ENCODE peak calls at places on chromosomes 3 and 15, in seven cellular contexts. B, S, A, M, J, F and T are unnamed samples.

GRCh38 chr3:190514163-190515153 is 573 bp downstream of the IL1RAP start:
- DNase-seq in B (peak; percentile 63), S (no peak), A (peak; percentile 39), M (peak; percentile 65), J (no peak), F (peak; percentile 38), T (peak; percentile 69)

GRCh38 chr3:52319921-52320595 is 3.9 kb downstream of the DNAH1 start:
- DNase-seq in B (no peak), S (no peak), A (no peak), M (no peak), J (no peak), F (no peak), T (no peak)

GRCh38 chr3:191306428-191306827 is 22.8 kb upstream of the CCDC50 start:
- DNase-seq in B (no peak), S (no peak), A (no peak), M (no peak), J (no peak), F (no peak), T (no peak)

GRCh38 chr3:123048480-123049237 is 18.2 kb upstream of the PDIA5 start:
- DNase-seq in B (no peak), S (no peak), A (no peak), M (no peak), J (no peak), F (no peak), T (no peak)

GRCh38 chr15:42581272-42581730 is 5.9 kb downstream of the STARD9 start:
- DNase-seq in B (peak; percentile 58), S (peak; percentile 63), A (peak; percentile 87), M (peak; percentile 66), J (peak; percentile 57), F (peak; percentile 63), T (peak; percentile 70)

GRCh38 chr15:70323111-70323851 is 225.6 kb upstream of the TLE3 start:
- DNase-seq in B (peak; percentile 79), S (no peak), A (no peak), M (no peak), J (no peak), F (peak; percentile 25), T (peak; percentile 33)

GRCh38 chr3:5389057-5389456 is 201.6 kb downstream of the EDEM1 start:
- DNase-seq in B (no peak), S (no peak), A (no peak), M (no peak), J (no peak), F (no peak), T (no peak)

GRCh38 chr15:85595804-85596536 is 198.8 kb downstream of the KLHL25 start:
- DNase-seq in B (no peak), S (no peak), A (no peak), M (peak; percentile 17), J (no peak), F (no peak), T (no peak)

GRCh38 chr15:54045397-54045796 is 67.2 kb downstream of the UNC13C start:
- DNase-seq in B (no peak), S (no peak), A (no peak), M (no peak), J (no peak), F (no peak), T (no peak)

GRCh38 chr3:66397745-66398144 is 103.1 kb downstream of the LRIG1 start:
- DNase-seq in B (peak; percentile 67), S (no peak), A (no peak), M (peak; percentile 50), J (no peak), F (no peak), T (peak; percentile 38)

GRCh38 chr3:112734718-112735350 is 93.9 kb upstream of the CCDC80 start:
- DNase-seq in B (peak; percentile 96), S (peak; percentile 81), A (peak; percentile 69), M (peak; percentile 93), J (peak; percentile 28), F (peak; percentile 82), T (peak; percentile 88)

GRCh38 chr15:90519688-90520087 is 10.0 kb upstream of the CRTC3 start:
- DNase-seq in B (peak; percentile 58), S (no peak), A (no peak), M (peak; percentile 60), J (no peak), F (peak; percentile 49), T (peak; percentile 36)

GRCh38 chr3:14457999-14458398 is 55.6 kb downstream of the SLC6A6 start:
- DNase-seq in B (no peak), S (peak; percentile 27), A (no peak), M (no peak), J (no peak), F (no peak), T (no peak)

GRCh38 chr15:100241572-100242479 is 99.9 kb downstream of the ADAMTS17 start:
- DNase-seq in B (peak; percentile 16), S (no peak), A (no peak), M (peak; percentile 51), J (no peak), F (peak; percentile 27), T (peak; percentile 81)

GRCh38 chr15:66102563-66103292 is 150.8 kb downstream of the MEGF11 start:
- DNase-seq in B (no peak), S (no peak), A (no peak), M (no peak), J (no peak), F (no peak), T (no peak)

GRCh38 chr15:48696627-48697312 is 51.3 kb upstream of the FBN1 start:
- DNase-seq in B (peak; percentile 56), S (no peak), A (no peak), M (peak; percentile 72), J (no peak), F (peak; percentile 61), T (peak; percentile 35)

GRCh38 chr15:66670198-66670597 is 31.8 kb upstream of the SMAD6 start:
- DNase-seq in B (no peak), S (no peak), A (no peak), M (no peak), J (no peak), F (no peak), T (no peak)

GRCh38 chr15:90463381-90463780 is 66.3 kb upstream of the CRTC3 start:
- DNase-seq in B (peak; percentile 90), S (no peak), A (no peak), M (peak; percentile 95), J (no peak), F (peak; percentile 90), T (peak; percentile 95)

GRCh38 chr15:74036271-74037170 is 42.0 kb downstream of the PML start:
- DNase-seq in B (peak; percentile 85), S (peak; percentile 58), A (peak; percentile 64), M (peak; percentile 68), J (no peak), F (peak; percentile 54), T (peak; percentile 86)

GRCh38 chr3:195394700-195395099 is 48.1 kb downstream of the ACAP2 start:
- DNase-seq in B (no peak), S (no peak), A (no peak), M (peak; percentile 12), J (no peak), F (peak; percentile 11), T (no peak)

GRCh38 chr3:7271631-7272030 is 410.7 kb downstream of the GRM7 start:
- DNase-seq in B (no peak), S (no peak), A (no peak), M (no peak), J (no peak), F (no peak), T (no peak)

GRCh38 chr3:48695113-48695753 is 9.5 kb upstream of the NCKIPSD start:
- DNase-seq in B (peak; percentile 64), S (peak; percentile 55), A (peak; percentile 54), M (peak; percentile 87), J (no peak), F (peak; percentile 78), T (peak; percentile 89)
- H3K4me3 ChIP-seq in B (peak overlapping the region; percentile 59), S (no peak overlapping the region), A (no peak overlapping the region), M (peak overlapping the region; percentile 45), J (no peak overlapping the region), F (peak overlapping the region; percentile 49), T (peak overlapping the region; percentile 58)

GRCh38 chr3:13002398-13003124 is 70.7 kb downstream of the IQSEC1 start:
- DNase-seq in B (no peak), S (no peak), A (no peak), M (no peak), J (no peak), F (no peak), T (no peak)

GRCh38 chr3:12998648-12999047 is 74.6 kb downstream of the IQSEC1 start:
- DNase-seq in B (no peak), S (no peak), A (no peak), M (no peak), J (no peak), F (no peak), T (no peak)

GRCh38 chr3:12996181-12996506 is 77.1 kb downstream of the IQSEC1 start:
- DNase-seq in B (no peak), S (no peak), A (no peak), M (no peak), J (no peak), F (no peak), T (no peak)

GRCh38 chr3:12997387-12997786 is 75.8 kb downstream of the IQSEC1 start:
- DNase-seq in B (no peak), S (no peak), A (no peak), M (no peak), J (no peak), F (no peak), T (no peak)

GRCh38 chr3:12999147-13000140 is 73.8 kb downstream of the IQSEC1 start:
- DNase-seq in B (no peak), S (no peak), A (peak; percentile 95), M (no peak), J (no peak), F (no peak), T (no peak)
- H3K4me3 ChIP-seq in B (no peak overlapping the region), S (no peak overlapping the region), A (no peak overlapping the region), M (no peak overlapping the region), J (no peak overlapping the region), F (no peak overlapping the region), T (no peak overlapping the region)

DNA sequence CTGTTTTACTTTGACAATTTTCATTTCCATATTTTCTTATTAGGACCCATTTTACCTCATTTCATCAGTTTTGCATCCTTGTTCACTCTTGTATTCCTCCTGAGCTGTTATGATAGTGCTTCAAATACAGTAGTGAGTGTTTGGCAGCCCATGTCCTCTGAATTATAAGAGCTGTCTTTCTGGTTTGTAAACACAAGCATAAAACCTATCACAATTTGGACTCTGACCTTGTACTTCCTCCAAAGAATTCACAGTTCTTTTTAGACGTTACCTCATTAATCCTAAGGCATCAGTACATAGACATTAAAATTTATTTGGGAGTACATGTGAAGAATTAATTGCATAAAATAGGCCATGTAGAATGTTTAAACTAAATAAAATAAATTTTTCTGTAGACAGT is 695.5 kb upstream of the NECTIN3 start:
- DNase-seq in B (no peak), S (no peak), A (no peak), M (no peak), J (no peak), F (no peak), T (no peak)
- H3K4me3 ChIP-seq in B (no peak overlapping the region), S (no peak overlapping the region), A (no peak overlapping the region), M (no peak overlapping the region), J (no peak overlapping the region), F (no peak overlapping the region), T (no peak overlapping the region)

DNA sequence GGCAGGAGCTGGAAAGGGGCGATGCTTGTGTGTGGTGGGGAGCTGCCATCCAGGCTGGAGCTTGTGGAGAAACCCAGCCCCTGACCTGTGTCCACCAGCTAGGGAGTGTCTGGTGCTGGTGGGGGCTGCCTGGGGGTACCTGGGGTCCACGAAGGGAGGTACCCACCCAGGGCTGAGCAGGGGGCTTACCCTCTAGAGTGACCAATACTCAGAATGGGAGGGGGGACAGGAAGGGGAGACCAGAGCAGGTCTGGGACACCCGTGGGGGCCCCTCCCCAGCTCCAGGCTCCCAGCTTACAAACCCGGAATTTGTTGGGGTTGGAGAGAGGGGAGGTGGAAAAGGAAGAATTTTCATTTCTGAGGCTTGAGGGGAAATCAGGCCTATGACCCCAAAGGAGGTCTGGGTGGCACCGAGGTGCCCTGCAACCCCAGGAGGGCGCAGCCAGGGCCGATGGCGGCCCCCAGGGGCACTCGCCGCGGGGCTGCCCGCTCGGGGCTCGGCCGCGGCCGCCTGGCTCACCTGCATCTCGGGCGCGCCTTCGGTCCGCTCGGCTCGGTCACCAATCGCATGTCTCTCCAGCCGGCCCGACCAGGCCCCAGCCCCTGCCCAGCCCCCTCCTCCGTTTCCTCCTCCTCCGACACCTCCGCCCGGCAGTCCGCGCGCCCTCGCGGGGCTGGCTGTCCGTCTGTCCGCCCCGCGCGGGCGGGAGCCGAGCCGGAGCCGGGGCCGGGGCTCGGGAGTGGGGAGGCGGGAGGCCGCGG is 741 bp downstream of the LINGO1 start:
- DNase-seq in B (no peak), S (no peak), A (no peak), M (no peak), J (no peak), F (no peak), T (no peak)
- H3K4me3 ChIP-seq in B (no peak overlapping the region), S (peak overlapping the region; percentile 26), A (no peak overlapping the region), M (no peak overlapping the region), J (no peak overlapping the region), F (no peak overlapping the region), T (no peak overlapping the region)